ENCODE peak calls at places on chromosomes 6 and 20, in four cellular contexts. W, K, O and P are unnamed samples.

GRCh38 chr20:53919886-53920285 is 150.5 kb downstream of the BCAS1 start:
- DNase-seq in O (no peak), W (no peak), K (no peak), P (no peak)

GRCh38 chr6:3390698-3391097 is 66.2 kb downstream of the SLC22A23 start:
- DNase-seq in O (peak; percentile 49), K (no peak), W (no peak), P (no peak)

GRCh38 chr6:132752255-132752654 is 5.4 kb downstream of the VNN2 start:
- DNase-seq in K (no peak), O (no peak), W (no peak), P (no peak)

GRCh38 chr20:15857131-15857784 is 716.0 kb downstream of the KIF16B start:
- DNase-seq in W (no peak), K (no peak), O (no peak), P (no peak)

GRCh38 chr6:143506620-143507019 is 4.9 kb downstream of the FUCA2 start:
- DNase-seq in W (no peak), O (no peak), K (no peak), P (no peak)

GRCh38 chr6:121849477-121849876 is 414.0 kb downstream of the GJA1 start:
- DNase-seq in O (peak; percentile 52), K (peak; percentile 32), W (peak; percentile 67), P (no peak)

GRCh38 chr6:30684386-30685156 is 1.9 kb downstream of the PPP1R18 start:
- DNase-seq in O (peak; percentile 19), K (peak; percentile 40), W (no peak), P (no peak)

GRCh38 chr20:17626217-17627007 is 55.6 kb downstream of the RRBP1 start:
- DNase-seq in K (no peak), W (no peak), O (no peak), P (no peak)

GRCh38 chr6:106637718-106638341 is 8.5 kb downstream of the QRSL1 start:
- DNase-seq in K (no peak), W (no peak), O (no peak), P (no peak)

GRCh38 chr6:136138003-136138402 is 112.1 kb downstream of the MTFR2 start:
- DNase-seq in O (no peak), W (no peak), K (no peak), P (no peak)

GRCh38 chr6:109891924-109892323 is 86.2 kb upstream of the GPR6 start:
- DNase-seq in K (no peak), W (no peak), O (no peak), P (no peak)

GRCh38 chr20:25739615-25740320 is 43.1 kb upstream of the ZNF337 start:
- DNase-seq in W (no peak), O (no peak), K (peak; percentile 29), P (no peak)

GRCh38 chr6:45609141-45609638 is 231.5 kb upstream of the SUPT3H start:
- DNase-seq in W (no peak), O (no peak), K (no peak), P (no peak)

GRCh38 chr20:57428611-57429496 is 37.7 kb downstream of the RBM38 start:
- DNase-seq in W (no peak), O (peak; percentile 64), K (no peak), P (no peak)

GRCh38 chr6:93416575-93417420 is 2.6 kb downstream of the EPHA7 start:
- DNase-seq in K (no peak), O (peak; percentile 60), W (no peak), P (peak; percentile 82)

GRCh38 chr20:41436679-41437078 is 70.1 kb upstream of the EMILIN3 start:
- DNase-seq in K (no peak), W (peak; percentile 16), O (no peak), P (no peak)

GRCh38 chr6:89842228-89842627 is 12.5 kb downstream of the CASP8AP2 start:
- DNase-seq in K (no peak), W (no peak), O (no peak), P (no peak)

GRCh38 chr20:34461779-34462087 is 54.5 kb upstream of the DYNLRB1 start:
- DNase-seq in K (no peak), O (no peak), W (no peak), P (no peak)

GRCh38 chr6:41546475-41546865 is 289 bp downstream of the FOXP4 start:
- DNase-seq in W (no peak), K (no peak), O (no peak), P (peak; percentile 51)

GRCh38 chr6:31007694-31008093 is 2.6 kb upstream of the MUC22 start:
- DNase-seq in O (no peak), W (peak; percentile 89), K (no peak), P (no peak)

GRCh38 chr6:168326294-168327261 is 7.0 kb upstream of the DACT2 start:
- DNase-seq in W (no peak), O (no peak), K (no peak), P (no peak)

GRCh38 chr20:63321148-63321831 is 28.3 kb downstream of the COL20A1 start:
- DNase-seq in O (no peak), K (no peak), W (no peak), P (no peak)